ENCODE peak calls at places on chromosome 10, in ten cellular contexts. S is mesendoderm; T is ELF-1; E is non-pigmented ciliary epithelial cell; J is SW 1271; Q is activated naive CD4-positive, alpha-beta T cell treated with anti-CD3 and anti-CD28 coated beads for 36 hours; M is NCI-H748 treated with DMSO at 0.1 percent for 48 hours; G is left ventricle myocardium inferior; P is memory B cell; F is WTC11. X is an unnamed sample.

GRCh38 chr10:100970076-100970913 is 991 bp downstream of the SEMA4G start:
- DNase-seq in T (no peak), M (no peak), F (peak; percentile 66), G (no peak), P (no peak), J (no peak), E (no peak), Q (no peak), S (peak; percentile 61), X (no peak)

GRCh38 chr10:131438665-131439064 is 127.1 kb upstream of the TCERG1L start:
- DNase-seq in E (no peak), M (no peak), G (no peak), T (no peak), P (no peak), F (no peak), Q (no peak), S (no peak), J (no peak), X (no peak)

GRCh38 chr10:132469197-132469942 is 68.2 kb upstream of the INPP5A start:
- DNase-seq in T (no peak), M (no peak), S (no peak), P (no peak), F (no peak), J (no peak), G (peak; percentile 46), Q (no peak), E (no peak), X (no peak)

GRCh38 chr10:88889559-88890337 is 9.7 kb downstream of the STAMBPL1 start:
- DNase-seq in S (no peak), P (no peak), M (no peak), E (no peak), T (no peak), F (no peak), Q (no peak), G (no peak), J (no peak), X (no peak)

GRCh38 chr10:71657604-71658348 is 61.8 kb downstream of the C10orf105 start:
- DNase-seq in E (no peak), G (no peak), J (no peak), S (peak; percentile 91), F (peak; percentile 50), T (peak; percentile 69), Q (no peak), P (no peak), M (no peak), X (no peak)

GRCh38 chr10:14487511-14487909 is 156.8 kb upstream of the FRMD4A start:
- DNase-seq in J (no peak), G (no peak), T (no peak), E (no peak), M (no peak), P (no peak), Q (no peak), S (no peak), F (no peak), X (no peak)

GRCh38 chr10:4242561-4243035 is 457.6 kb upstream of the KLF6 start:
- DNase-seq in J (no peak), T (peak; percentile 34), E (peak; percentile 90), Q (no peak), S (peak; percentile 52), F (no peak), M (peak; percentile 14), P (no peak), G (peak; percentile 55), X (peak; percentile 60)

GRCh38 chr10:110615057-110615630 is 29.0 kb upstream of the RBM20 start:
- DNase-seq in J (no peak), M (no peak), G (no peak), T (no peak), S (no peak), F (no peak), Q (no peak), P (no peak), E (no peak), X (no peak)

GRCh38 chr10:49585387-49585786 is 24.7 kb upstream of the SLC18A3 start:
- DNase-seq in G (no peak), J (no peak), P (no peak), T (no peak), Q (no peak), S (peak; percentile 29), F (no peak), M (no peak), E (no peak), X (no peak)

GRCh38 chr10:102702742-102703141 is 11.5 kb downstream of the ARL3 start:
- DNase-seq in P (no peak), T (no peak), G (no peak), F (no peak), Q (no peak), E (no peak), S (no peak), J (no peak), M (no peak), X (no peak)

X was measured in Panc1.